ENCODE peak calls at places on chromosomes 6 and 20, in four cellular contexts. E, Y, V and S are unnamed samples.

GRCh38 chr6:10429638-10430427 is 15.0 kb upstream of the TFAP2A start:
- DNase-seq in Y (peak), E (no peak), V (no peak), S (peak)

GRCh38 chr20:41524980-41525613 is 93.1 kb downstream of the CHD6 start:
- DNase-seq in Y (peak), E (no peak), V (no peak), S (peak)

GRCh38 chr6:23446394-23447001 is 679.5 kb upstream of the NRSN1 start:
- DNase-seq in V (no peak), E (no peak), Y (peak), S (peak)

GRCh38 chr6:127869183-127869582 is 31.7 kb downstream of the THEMIS start:
- DNase-seq in Y (no peak), E (no peak), V (no peak), S (no peak)

GRCh38 chr6:66897576-66897975 is 1190.5 kb upstream of the EYS start:
- DNase-seq in E (no peak), V (no peak), Y (peak), S (no peak)

GRCh38 chr6:50889912-50890311 is 71.2 kb downstream of the TFAP2B start:
- DNase-seq in V (no peak), Y (no peak), E (no peak), S (no peak)

GRCh38 chr20:38180781-38181180 is 15.7 kb upstream of the TGM2 start:
- DNase-seq in Y (no peak), E (no peak), V (no peak), S (no peak)

GRCh38 chr20:5734559-5735137 is 15.6 kb upstream of the SHLD1 start:
- DNase-seq in V (no peak), E (no peak), Y (peak), S (no peak)

GRCh38 chr6:21000391-21000801 is 466.1 kb downstream of the CDKAL1 start:
- DNase-seq in V (no peak), Y (no peak), E (no peak), S (no peak)

GRCh38 chr6:127554435-127555006 is 22.5 kb upstream of the C6orf58 start:
- DNase-seq in V (no peak), E (no peak), Y (peak), S (peak)

GRCh38 chr6:137867685-137868509 is 838 bp downstream of the TNFAIP3 start:
- DNase-seq in Y (no peak), E (peak), V (no peak), S (no peak)

GRCh38 chr6:163490826-163491577 is 76.5 kb downstream of the QKI start:
- DNase-seq in E (no peak), Y (peak), V (no peak), S (no peak)

GRCh38 chr20:53857723-53858236 is 212.6 kb downstream of the BCAS1 start:
- DNase-seq in V (no peak), E (no peak), Y (no peak), S (no peak)

GRCh38 chr20:21523895-21524294 is 10.0 kb upstream of the NKX2-2 start:
- DNase-seq in E (no peak), Y (no peak), V (no peak), S (no peak)

GRCh38 chr6:51753635-51754034 is 333.8 kb downstream of the PKHD1 start:
- DNase-seq in Y (peak), E (no peak), V (no peak), S (no peak)